ENCODE peak calls at places on chromosomes 2 and 18, in four cellular contexts. M, D, N and J are unnamed samples.

GRCh38 chr2:217947341-217948316 is 55.2 kb downstream of the TNS1 start:
- DNase-seq in D (no peak), N (no peak), M (peak), J (no peak)

GRCh38 chr2:26325851-26326250 is 20.1 kb upstream of the SELENOI start:
- DNase-seq in D (no peak), M (no peak), N (peak), J (no peak)

GRCh38 chr2:185012643-185013042 is 414.3 kb downstream of the ZNF804A start:
- DNase-seq in D (no peak), M (no peak), N (peak), J (no peak)

GRCh38 chr2:241945803-241946202 is 76.3 kb downstream of the RTP5 start:
- DNase-seq in D (no peak), N (no peak), M (peak), J (no peak)

GRCh38 chr2:185335879-185336278 is 402.7 kb upstream of the FSIP2 start:
- DNase-seq in M (no peak), N (no peak), D (no peak), J (no peak)

GRCh38 chr2:604826-605524 is 72.2 kb downstream of the TMEM18 start:
- DNase-seq in D (no peak), N (no peak), M (no peak), J (no peak)

GRCh38 chr2:54599326-54599710 is 124.1 kb upstream of the EML6 start:
- DNase-seq in D (no peak), N (peak), M (no peak), J (no peak)

GRCh38 chr2:217147751-217148318 is 288.0 kb upstream of the TNP1 start:
- DNase-seq in M (no peak), N (peak), D (peak), J (no peak)

GRCh38 chr2:105517814-105518705 is 119.2 kb upstream of the FHL2 start:
- DNase-seq in D (no peak), N (peak), M (peak), J (no peak)

GRCh38 chr18:72820571-72820970 is 47.2 kb downstream of the NETO1 start:
- DNase-seq in N (no peak), M (no peak), D (no peak), J (no peak)

GRCh38 chr2:85790499-85790898 is 36.7 kb downstream of the ATOH8 start:
- DNase-seq in N (no peak), M (peak), D (no peak), J (no peak)

GRCh38 chr2:200310545-200310971 is 4.1 kb downstream of the SPATS2L start:
- DNase-seq in D (no peak), N (peak), M (no peak), J (no peak)

GRCh38 chr2:66494708-66495107 is 59.8 kb downstream of the MEIS1 start:
- DNase-seq in M (peak), N (peak), D (no peak), J (no peak)

GRCh38 chr18:10660485-10660884 is 134.7 kb downstream of the NAPG start:
- DNase-seq in N (peak), M (no peak), D (no peak), J (no peak)

GRCh38 chr2:120269076-120269744 is 16.6 kb downstream of the RALB start:
- DNase-seq in D (no peak), M (no peak), N (no peak), J (no peak)

GRCh38 chr2:47373747-47374146 is 29.2 kb upstream of the MSH2 start:
- DNase-seq in D (peak), N (no peak), M (no peak), J (no peak)

GRCh38 chr18:49857708-49858107 is 44.4 kb upstream of the ACAA2 start:
- DNase-seq in D (no peak), N (no peak), M (no peak), J (no peak)

GRCh38 chr2:63477686-63478085 is 110.6 kb downstream of the WDPCP start:
- DNase-seq in D (no peak), N (no peak), M (no peak), J (no peak)

GRCh38 chr18:52341617-52342381 is 1.8 kb downstream of the DCC start:
- DNase-seq in N (peak), D (no peak), M (no peak), J (no peak)

GRCh38 chr2:176454893-176455810 is 185.9 kb downstream of the MTX2 start:
- DNase-seq in D (peak), N (peak), M (peak), J (peak)

GRCh38 chr2:240752209-240752608 is 60.5 kb downstream of the AQP12A start:
- DNase-seq in D (no peak), M (no peak), N (no peak), J (no peak)

GRCh38 chr2:151051584-151052220 is 210.0 kb downstream of the RBM43 start:
- DNase-seq in M (no peak), N (peak), D (peak), J (peak)

GRCh38 chr18:22143347-22144340 is 25.7 kb upstream of the GATA6 start:
- DNase-seq in D (no peak), M (no peak), N (no peak), J (no peak)

GRCh38 chr2:134685967-134686366 is 32.8 kb downstream of the TMEM163 start:
- DNase-seq in M (no peak), N (no peak), D (no peak), J (no peak)
- H3K27ac ChIP-seq in M (no peak), N (no peak), D (no peak), J (no peak)

GRCh38 chr18:28124239-28125029 is 52.5 kb downstream of the CDH2 start:
- DNase-seq in N (peak), M (no peak), D (no peak), J (no peak)
- H3K27ac ChIP-seq in N (no peak), M (no peak), D (no peak), J (no peak)

GRCh38 chr2:160602073-160602472 is 108.5 kb upstream of the RBMS1 start:
- DNase-seq in M (no peak), N (no peak), D (no peak), J (no peak)

GRCh38 chr2:160608525-160609085 is 115.0 kb upstream of the RBMS1 start:
- DNase-seq in N (no peak), M (no peak), D (no peak), J (no peak)

GRCh38 chr2:160609346-160609745 is 115.7 kb upstream of the RBMS1 start:
- DNase-seq in N (no peak), D (no peak), M (no peak), J (no peak)

GRCh38 chr2:160603771-160604510 is 110.3 kb upstream of the RBMS1 start:
- DNase-seq in D (no peak), N (no peak), M (no peak), J (no peak)

GRCh38 chr2:160606336-160606735 is 112.7 kb upstream of the RBMS1 start:
- DNase-seq in D (no peak), N (peak), M (no peak), J (no peak)
- H3K27ac ChIP-seq in D (no peak), N (no peak), M (no peak), J (no peak)

DNA sequence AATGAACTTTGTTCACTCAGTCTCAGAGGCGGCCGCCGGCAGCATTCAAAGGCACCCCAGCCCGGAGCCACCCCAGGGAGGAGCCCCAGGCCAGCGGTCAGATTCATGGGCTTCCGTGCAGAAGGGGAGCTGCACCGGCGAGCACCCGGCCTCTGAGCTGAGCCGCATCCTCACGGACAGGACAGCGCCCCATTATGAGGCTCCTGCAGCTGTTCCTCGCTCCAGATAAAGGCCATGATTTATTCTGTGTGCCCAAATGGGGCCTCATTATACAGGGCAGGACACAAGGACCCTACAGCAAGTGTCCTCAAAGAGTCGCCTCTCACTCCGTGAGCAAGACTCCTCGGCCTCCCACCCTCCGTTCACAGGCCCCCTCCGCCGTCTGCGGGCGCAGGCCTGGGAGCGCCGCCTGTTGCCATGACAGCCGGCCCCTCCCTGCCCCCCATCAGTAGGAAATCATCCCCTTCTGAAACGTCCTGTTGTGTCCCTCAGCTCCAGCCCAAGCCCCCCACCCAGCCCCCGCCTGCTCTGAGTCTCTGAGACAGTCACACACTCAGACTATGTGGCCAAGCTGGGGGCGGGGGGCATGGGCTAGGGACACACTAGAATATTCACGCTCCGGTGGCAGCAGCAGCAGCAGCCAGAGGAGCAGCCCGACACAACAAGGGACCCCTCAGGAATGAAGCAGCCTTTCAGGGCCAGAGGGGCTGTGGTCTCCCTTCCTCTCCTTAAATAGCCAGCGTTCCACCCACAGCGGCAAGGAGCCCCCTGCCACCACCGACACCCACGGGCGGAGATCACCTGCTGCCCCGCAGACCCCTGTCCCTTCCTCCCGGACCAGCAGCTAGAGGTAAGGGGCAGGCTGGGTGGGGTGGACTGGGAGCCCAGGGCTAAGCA is at the start of gene GPR17:
- DNase-seq in D (no peak), N (no peak), M (no peak), J (no peak)
- H3K27ac ChIP-seq in D (no peak), N (no peak), M (peak), J (no peak)